ENCODE peak calls at places on chromosomes 12 and 14, in ten cellular contexts. B, O, J, M, Z, N, H, R, Y and V are unnamed samples.

GRCh38 chr14:91388551-91388975 is 29.1 kb downstream of the CCDC88C start:
- DNase-seq in Y (no peak), N (no peak), M (no peak), H (peak), B (peak), J (no peak), O (no peak), R (no peak), Z (no peak), V (no peak)

GRCh38 chr12:71780207-71780822 is 25.7 kb downstream of the RAB21 start:
- DNase-seq in N (no peak), Y (peak), B (peak), R (peak), M (peak), Z (peak), H (peak), J (peak), O (no peak), V (peak)

GRCh38 chr12:124829008-124829707 is 34.5 kb downstream of the SCARB1 start:
- DNase-seq in Y (peak), N (no peak), O (peak), J (no peak), M (peak), Z (no peak), B (no peak), R (peak), H (peak), V (peak)

GRCh38 chr14:29911815-29912214 is 15.8 kb downstream of the PRKD1 start:
- DNase-seq in B (no peak), N (no peak), O (no peak), Z (no peak), Y (no peak), H (no peak), M (no peak), J (no peak), R (no peak), V (no peak)

GRCh38 chr14:105166571-105167302 is 1.8 kb downstream of the JAG2 start:
- DNase-seq in H (no peak), N (no peak), R (no peak), M (no peak), B (no peak), Z (no peak), Y (no peak), J (no peak), O (no peak), V (no peak)

GRCh38 chr14:61837336-61838229 is 75.4 kb downstream of the SNAPC1 start:
- DNase-seq in R (peak), M (peak), O (no peak), Y (peak), B (peak), J (peak), H (peak), N (peak), Z (peak), V (peak)

GRCh38 chr14:26204954-26205479 is 392.8 kb downstream of the NOVA1 start:
- DNase-seq in B (no peak), J (no peak), M (no peak), O (no peak), R (no peak), H (no peak), N (peak), Z (peak), Y (no peak), V (no peak)

GRCh38 chr12:107864235-107864634 is 89.7 kb downstream of the ASCL4 start:
- DNase-seq in H (no peak), O (no peak), M (no peak), B (no peak), R (no peak), Y (no peak), N (no peak), J (no peak), Z (peak), V (no peak)

GRCh38 chr14:68458840-68459469 is 333.9 kb downstream of the ZFP36L1 start:
- DNase-seq in R (peak), O (peak), N (peak), B (no peak), H (peak), Y (peak), Z (peak), J (no peak), M (peak), V (peak)

GRCh38 chr12:103877934-103878510 is 37.0 kb upstream of the NT5DC3 start:
- DNase-seq in M (peak), Z (peak), R (peak), N (no peak), J (peak), O (peak), H (peak), Y (peak), B (peak), V (peak)

GRCh38 chr12:123126294-123127144 is 24.4 kb downstream of the PITPNM2 start:
- DNase-seq in Y (peak), R (peak), B (no peak), H (peak), O (no peak), Z (no peak), J (no peak), M (peak), N (peak), V (peak)

GRCh38 chr14:93926209-93926872 is 803 bp upstream of the FAM181A start:
- DNase-seq in N (no peak), J (no peak), H (no peak), Y (no peak), Z (peak), R (no peak), O (no peak), M (no peak), B (no peak), V (no peak)

GRCh38 chr12:81212996-81213696 is 135.3 kb downstream of the ACSS3 start:
- DNase-seq in B (no peak), N (no peak), J (no peak), Z (no peak), O (no peak), Y (no peak), H (no peak), R (no peak), M (no peak), V (no peak)

GRCh38 chr14:63045612-63046320 is 508 bp upstream of the KCNH5 start:
- DNase-seq in R (peak), H (no peak), Y (no peak), Z (peak), J (peak), O (peak), B (peak), N (no peak), M (peak), V (peak)

GRCh38 chr12:67193705-67194104 is 75.5 kb upstream of the CAND1 start:
- DNase-seq in M (peak), Y (peak), B (peak), H (no peak), J (peak), R (peak), O (no peak), Z (peak), N (no peak), V (peak)

GRCh38 chr12:68981536-68981935 is 48.6 kb upstream of the CPM start:
- DNase-seq in R (no peak), B (no peak), Z (no peak), H (no peak), N (no peak), O (no peak), M (peak), Y (no peak), J (no peak), V (no peak)

GRCh38 chr14:60973070-60973469 is 7.8 kb downstream of the TRMT5 start:
- DNase-seq in B (no peak), H (no peak), J (no peak), Z (no peak), O (no peak), M (no peak), N (no peak), R (no peak), Y (no peak), V (no peak)

GRCh38 chr14:91373591-91374245 is 43.9 kb downstream of the CCDC88C start:
- DNase-seq in N (no peak), O (no peak), B (peak), J (no peak), M (no peak), R (no peak), Z (no peak), H (no peak), Y (no peak), V (no peak)

GRCh38 chr14:65461730-65462129 is 49.2 kb downstream of the FUT8 start:
- DNase-seq in H (no peak), R (no peak), M (peak), O (no peak), J (no peak), N (no peak), B (no peak), Y (no peak), Z (no peak), V (peak)

GRCh38 chr12:114450019-114450418 is 44.1 kb upstream of the TBX5 start:
- DNase-seq in J (no peak), O (no peak), H (no peak), R (no peak), N (no peak), M (no peak), Z (no peak), Y (no peak), B (no peak), V (no peak)